ENCODE peak calls at places on chromosomes 7 and 10, in ten cellular contexts. L is HFF-Myc, T is transverse colon, O is cardiac fibroblast, W is RWPE1, C is colonic mucosa, B is adrenal gland, F is heart right ventricle, S is neural crest cell, U is fibroblast of mammary gland. X is an unnamed sample.

GRCh38 chr7:51344406-51344805 is 27.8 kb upstream of the COBL start:
- DNase-seq in S (no peak), L (no peak), W (peak), O (no peak), B (no peak), F (no peak), C (no peak), T (no peak), U (no peak), X (peak)

GRCh38 chr7:100089458-100090201 is 861 bp downstream of the COPS6 start:
- DNase-seq in W (no peak), T (no peak), U (peak), F (no peak), S (no peak), B (no peak), L (no peak), O (peak), C (no peak), X (no peak)

GRCh38 chr7:138350701-138351357 is 109.2 kb upstream of the TRIM24 start:
- DNase-seq in W (no peak), T (no peak), O (peak), C (no peak), S (no peak), U (no peak), L (no peak), B (peak), F (no peak), X (no peak)

GRCh38 chr7:65477326-65477725 is 103.7 kb downstream of the ZNF92 start:
- DNase-seq in U (peak), B (no peak), S (peak), T (no peak), O (peak), L (no peak), W (peak), C (no peak), F (no peak), X (peak)

GRCh38 chr10:24235471-24235870 is 26.5 kb downstream of the KIAA1217 start:
- DNase-seq in L (no peak), B (no peak), S (no peak), W (no peak), C (no peak), U (no peak), O (no peak), T (no peak), F (no peak), X (peak)

GRCh38 chr7:13198741-13199140 is 511.3 kb downstream of the ARL4A start:
- DNase-seq in S (no peak), L (no peak), C (no peak), O (no peak), T (no peak), U (peak), W (no peak), F (no peak), B (no peak), X (no peak)

GRCh38 chr7:108528183-108528712 is 2.3 kb upstream of the PNPLA8 start:
- DNase-seq in W (peak), F (no peak), S (no peak), T (peak), U (no peak), B (no peak), L (no peak), C (peak), O (no peak), X (no peak)

GRCh38 chr10:104334561-104334960 is 3.7 kb downstream of the ITPRIP start:
- DNase-seq in O (no peak), B (no peak), S (no peak), U (peak), T (no peak), L (no peak), C (peak), W (no peak), F (no peak), X (no peak)

GRCh38 chr7:66826649-66827048 is 86.1 kb downstream of the RABGEF1 start:
- DNase-seq in S (no peak), F (no peak), C (no peak), U (no peak), T (no peak), W (no peak), L (no peak), B (no peak), O (no peak), X (no peak)

GRCh38 chr10:53839437-53840039 is 961.5 kb downstream of the PCDH15 start:
- DNase-seq in T (no peak), W (peak), S (no peak), L (no peak), F (no peak), U (peak), C (no peak), B (no peak), O (peak), X (peak)
- TF ChIP-seq CTCF in T (peak), W (peak), S (peak), L (no peak), F (peak), U (peak), C (peak), B (peak), O (peak), X (peak)

GRCh38 chr10:63976538-63976937 is 455.3 kb downstream of the REEP3 start:
- DNase-seq in C (peak), L (no peak), S (peak), B (peak), O (peak), T (peak), F (no peak), W (peak), U (peak), X (peak)

GRCh38 chr10:63972949-63973827 is 452.0 kb downstream of the REEP3 start:
- DNase-seq in L (no peak), B (no peak), O (no peak), T (no peak), W (no peak), S (no peak), C (no peak), U (no peak), F (no peak), X (no peak)

GRCh38 chr10:63977329-63977923 is 456.2 kb downstream of the REEP3 start:
- DNase-seq in O (peak), T (peak), F (no peak), B (peak), L (no peak), U (peak), S (peak), W (peak), C (peak), X (peak)
- TF ChIP-seq CTCF in O (peak), T (peak), F (peak), B (peak), L (peak), U (peak), S (peak), W (peak), C (peak), X (peak)

DNA sequence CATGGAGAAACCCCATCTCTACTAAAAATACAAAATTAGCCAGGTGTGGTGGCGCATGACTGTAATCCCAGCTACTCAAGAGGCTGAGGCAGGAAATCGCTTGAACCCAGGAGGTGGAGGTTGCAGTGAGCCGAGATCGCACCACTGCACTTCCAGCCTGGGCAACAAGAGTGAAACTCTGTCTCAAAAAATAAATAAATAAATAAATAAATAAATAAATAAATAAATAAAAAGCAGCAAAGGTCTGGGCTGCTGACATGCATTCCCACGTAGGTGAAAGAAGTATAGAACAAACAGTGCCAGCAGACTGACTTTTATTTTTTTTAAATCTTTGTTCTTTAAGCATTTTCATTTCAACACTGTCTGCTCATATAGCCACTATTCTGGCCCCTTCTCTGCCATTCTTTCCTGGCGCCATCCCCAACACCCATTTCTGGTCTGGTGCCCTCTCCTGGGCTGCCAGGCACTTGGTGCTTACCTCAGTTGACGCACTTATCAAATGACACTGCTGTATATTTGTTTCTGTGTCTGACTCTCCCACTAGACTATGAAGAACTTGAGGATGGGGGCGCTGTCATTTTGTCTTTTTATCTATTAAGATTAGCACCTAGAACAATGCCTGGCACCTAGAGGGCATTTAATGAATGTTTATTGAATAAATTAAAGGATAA is 15.6 kb downstream of the FAM107B start:
- DNase-seq in U (no peak), F (no peak), L (no peak), T (peak), C (no peak), B (no peak), O (no peak), S (no peak), W (no peak), X (no peak)
- TF ChIP-seq CTCF in U (no peak), F (no peak), L (peak), T (no peak), C (no peak), B (no peak), O (no peak), S (no peak), W (no peak), X (no peak)

DNA sequence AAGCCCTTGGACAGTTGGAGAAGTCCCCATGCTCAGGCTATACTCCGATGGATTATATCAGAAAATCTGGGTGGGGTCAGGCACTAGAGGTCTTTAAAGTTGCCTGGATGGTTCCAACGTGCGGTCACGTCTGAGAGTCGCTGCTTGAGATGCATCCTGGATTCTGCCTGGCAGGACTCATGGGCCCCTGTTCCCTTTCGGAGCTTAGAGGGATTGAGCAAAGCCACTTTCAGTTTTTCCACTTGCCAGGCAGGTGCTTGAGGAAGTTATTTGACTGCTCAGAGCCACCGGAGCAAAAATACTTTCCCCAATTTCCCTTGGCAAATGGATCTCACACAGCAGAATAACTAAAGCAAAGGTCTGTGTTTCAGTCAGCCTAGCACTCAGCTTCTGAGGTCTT is 129.1 kb downstream of the GALNT17 start:
- DNase-seq in B (no peak), U (no peak), L (no peak), T (no peak), F (no peak), O (no peak), C (no peak), W (no peak), S (no peak), X (no peak)
- TF ChIP-seq CTCF in B (no peak), U (no peak), L (no peak), T (no peak), F (no peak), O (no peak), C (no peak), W (no peak), S (no peak), X (no peak)

GRCh38 chr7:80637911-80638765 is at the start of gene CD36:
- DNase-seq in U (no peak), B (no peak), L (no peak), C (no peak), W (no peak), F (no peak), T (no peak), O (peak), S (no peak), X (no peak)
- TF ChIP-seq CTCF in U (no peak), B (no peak), L (no peak), C (no peak), W (no peak), F (no peak), T (no peak), O (no peak), S (no peak), X (no peak)

X was measured in hepatocyte.